ENCODE peak calls at places on chromosomes 11 and 22, in four cellular contexts. One of them, this sample, is unnamed.

GRCh38 chr22:35072939-35073338 is 7.0 kb downstream of the ISX start:
- DNase-seq in heart left ventricle: no peak
- DNase-seq in putamen: no peak
- DNase-seq in right atrium auricular region: no peak
- DNase-seq in this sample: no peak

GRCh38 chr11:133821776-133822175 is 23.5 kb downstream of the SPATA19 start:
- DNase-seq in heart left ventricle: no peak
- DNase-seq in putamen: peak
- DNase-seq in right atrium auricular region: no peak
- DNase-seq in this sample: peak

GRCh38 chr22:20319041-20319744 is 667 bp downstream of the DGCR6L start:
- DNase-seq in heart left ventricle: no peak
- DNase-seq in putamen: peak
- DNase-seq in right atrium auricular region: peak
- DNase-seq in this sample: peak

GRCh38 chr11:113160652-113161051 is 153.7 kb upstream of the TTC12 start:
- DNase-seq in heart left ventricle: no peak
- DNase-seq in putamen: no peak
- DNase-seq in right atrium auricular region: no peak
- DNase-seq in this sample: no peak

GRCh38 chr11:9752091-9752490 is 88.2 kb downstream of the SWAP70 start:
- DNase-seq in heart left ventricle: no peak
- DNase-seq in putamen: no peak
- DNase-seq in right atrium auricular region: no peak
- DNase-seq in this sample: no peak

GRCh38 chr11:8201524-8202365 is 32.9 kb upstream of the RIC3 start:
- DNase-seq in heart left ventricle: no peak
- DNase-seq in putamen: no peak
- DNase-seq in right atrium auricular region: no peak
- DNase-seq in this sample: no peak

GRCh38 chr11:112612283-112612849 is 348.9 kb upstream of the NCAM1 start:
- DNase-seq in heart left ventricle: no peak
- DNase-seq in putamen: no peak
- DNase-seq in right atrium auricular region: no peak
- DNase-seq in this sample: no peak

GRCh38 chr11:44150395-44150794 is 54.9 kb downstream of the EXT2 start:
- DNase-seq in heart left ventricle: no peak
- DNase-seq in putamen: no peak
- DNase-seq in right atrium auricular region: no peak
- DNase-seq in this sample: no peak

GRCh38 chr11:128365044-128365443 is 222.3 kb downstream of the ETS1 start:
- DNase-seq in heart left ventricle: no peak
- DNase-seq in putamen: no peak
- DNase-seq in right atrium auricular region: no peak
- DNase-seq in this sample: no peak

GRCh38 chr22:19783531-19784395 is 23.2 kb downstream of the TBX1 start:
- DNase-seq in heart left ventricle: no peak
- DNase-seq in putamen: no peak
- DNase-seq in right atrium auricular region: no peak
- DNase-seq in this sample: no peak

GRCh38 chr11:16410479-16410878 is 54.1 kb upstream of the SOX6 start:
- DNase-seq in heart left ventricle: no peak
- DNase-seq in putamen: no peak
- DNase-seq in right atrium auricular region: no peak
- DNase-seq in this sample: no peak

GRCh38 chr11:71539017-71539416 is 1.2 kb downstream of the KRTAP5-8 start:
- DNase-seq in heart left ventricle: no peak
- DNase-seq in putamen: no peak
- DNase-seq in right atrium auricular region: no peak
- DNase-seq in this sample: no peak

GRCh38 chr11:61369372-61370348 is 7.5 kb downstream of the TMEM138 start:
- DNase-seq in heart left ventricle: peak
- DNase-seq in putamen: no peak
- DNase-seq in right atrium auricular region: peak
- DNase-seq in this sample: peak

GRCh38 chr11:10920205-10920604 is 62.4 kb upstream of the ZBED5 start:
- DNase-seq in heart left ventricle: no peak
- DNase-seq in putamen: no peak
- DNase-seq in right atrium auricular region: no peak
- DNase-seq in this sample: no peak

GRCh38 chr11:128497057-128497957 is 90.1 kb downstream of the ETS1 start:
- DNase-seq in heart left ventricle: no peak
- DNase-seq in putamen: no peak
- DNase-seq in right atrium auricular region: no peak
- DNase-seq in this sample: no peak

GRCh38 chr11:32935462-32936029 is 42.9 kb downstream of the QSER1 start:
- DNase-seq in heart left ventricle: no peak
- DNase-seq in putamen: no peak
- DNase-seq in right atrium auricular region: no peak
- DNase-seq in this sample: no peak

This sample was measured in ureter.